ENCODE peak calls at places on chromosomes 7 and 10, in seven cellular contexts. E is cardiac muscle cell, T is HFF-Myc, X is bronchial epithelial cell, A is lung, N is fibroblast of lung, H is RWPE1. J is an unnamed sample.

GRCh38 chr7:152076324-152076821 is 50.9 kb downstream of the GALNT11 start:
- DNase-seq in E (peak), T (no peak), X (peak), A (no peak), N (peak), H (peak), J (no peak)

GRCh38 chr10:25682203-25682950 is 251.7 kb upstream of the MYO3A start:
- DNase-seq in E (peak), T (no peak), X (peak), A (no peak), N (peak), H (peak), J (no peak)

GRCh38 chr7:155363852-155364600 is 66.3 kb downstream of the INSIG1 start:
- DNase-seq in E (no peak), T (no peak), X (no peak), A (no peak), N (no peak), H (no peak), J (no peak)

GRCh38 chr7:100503350-100503735 is 19.6 kb downstream of the NYAP1 start:
- DNase-seq in E (no peak), T (no peak), X (peak), A (no peak), N (peak), H (peak), J (peak)

GRCh38 chr10:11678074-11678793 is 63.9 kb upstream of the ECHDC3 start:
- DNase-seq in E (no peak), T (no peak), X (peak), A (no peak), N (peak), H (no peak), J (peak)

GRCh38 chr7:107234436-107234835 is 65.6 kb downstream of the HBP1 start:
- DNase-seq in E (no peak), T (no peak), X (peak), A (no peak), N (no peak), H (no peak), J (no peak)

GRCh38 chr10:10792681-10793080 is 225.0 kb upstream of the CELF2 start:
- DNase-seq in E (peak), T (peak), X (peak), A (no peak), N (peak), H (peak), J (peak)

GRCh38 chr10:113104071-113104470 is 154.0 kb downstream of the TCF7L2 start:
- DNase-seq in E (no peak), T (no peak), X (no peak), A (no peak), N (no peak), H (no peak), J (peak)

GRCh38 chr7:155918720-155919399 is 106.6 kb upstream of the SHH start:
- DNase-seq in E (no peak), T (no peak), X (peak), A (peak), N (peak), H (peak), J (peak)

GRCh38 chr10:64142395-64142794 is 621.2 kb downstream of the REEP3 start:
- DNase-seq in E (no peak), T (no peak), X (no peak), A (no peak), N (no peak), H (no peak), J (no peak)

GRCh38 chr10:100481462-100482081 is 18.8 kb downstream of the WNT8B start:
- DNase-seq in E (peak), T (peak), X (peak), A (peak), N (peak), H (peak), J (peak)

GRCh38 chr10:72720814-72721665 is 29.1 kb downstream of the MCU start:
- DNase-seq in E (no peak), T (no peak), X (peak), A (no peak), N (no peak), H (no peak), J (no peak)

GRCh38 chr7:24668922-24669635 is 88.2 kb downstream of the GSDME start:
- DNase-seq in E (peak), T (no peak), X (peak), A (no peak), N (peak), H (peak), J (peak)

GRCh38 chr7:24669971-24670591 is 87.2 kb downstream of the GSDME start:
- DNase-seq in E (no peak), T (no peak), X (no peak), A (no peak), N (no peak), H (no peak), J (no peak)

GRCh38 chr7:24670782-24671181 is 86.5 kb downstream of the GSDME start:
- DNase-seq in E (no peak), T (no peak), X (no peak), A (no peak), N (no peak), H (no peak), J (no peak)

GRCh38 chr7:24660541-24660940 is 87.3 kb downstream of the PALS2 start:
- DNase-seq in E (no peak), T (no peak), X (no peak), A (no peak), N (peak), H (no peak), J (no peak)

DNA sequence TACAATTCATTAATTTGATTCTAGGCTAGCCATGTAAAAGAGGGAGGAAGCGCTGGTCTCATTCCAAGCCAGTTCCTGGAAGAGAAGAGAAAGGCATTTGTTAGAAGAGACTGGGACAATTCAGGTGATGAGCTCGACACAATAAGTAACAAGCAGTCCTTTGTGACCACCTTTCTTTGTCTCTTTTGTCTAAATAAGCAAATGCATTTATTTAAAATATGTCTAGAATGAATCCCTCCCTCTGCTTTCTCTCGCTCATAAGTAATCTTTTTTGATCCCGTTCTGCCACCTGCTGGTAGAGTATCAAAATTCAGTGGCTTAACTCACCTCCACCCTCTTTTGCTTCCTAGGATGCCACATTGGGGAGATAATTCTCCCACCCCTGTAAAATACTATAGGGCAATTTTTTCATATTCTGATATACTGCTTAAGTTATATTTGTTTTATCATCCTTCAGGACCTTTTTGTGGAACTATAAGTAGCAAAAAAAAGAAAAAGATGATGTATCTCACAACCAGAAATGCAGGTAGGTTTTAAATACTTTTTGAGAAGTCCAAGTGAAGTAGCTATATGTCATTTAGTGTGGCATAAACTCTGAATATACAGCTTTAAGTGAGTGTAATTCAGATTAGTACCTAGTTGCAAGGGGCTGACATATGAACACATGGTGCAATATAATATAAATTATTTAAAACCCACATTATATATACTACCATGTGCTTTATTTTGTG is 91.5 kb downstream of the GSDME start:
- DNase-seq in E (peak), T (peak), X (peak), A (no peak), N (peak), H (peak), J (peak)
- TF ChIP-seq CTCF in E (peak), T (peak), X (peak), A (peak), N (peak), H (peak), J (peak)

GRCh38 chr10:47062801-47063200 is 151.6 kb downstream of the PTPN20 start:
- DNase-seq in E (no peak), T (no peak), X (peak), A (no peak), N (peak), H (no peak), J (no peak)

GRCh38 chr10:47059606-47060311 is 148.5 kb downstream of the PTPN20 start:
- DNase-seq in E (no peak), T (no peak), X (no peak), A (no peak), N (no peak), H (no peak), J (no peak)

GRCh38 chr10:47060993-47061500 is 149.8 kb downstream of the PTPN20 start:
- DNase-seq in E (no peak), T (no peak), X (no peak), A (no peak), N (no peak), H (no peak), J (no peak)

GRCh38 chr10:47060356-47060755 is 149.1 kb downstream of the PTPN20 start:
- DNase-seq in E (no peak), T (no peak), X (no peak), A (no peak), N (no peak), H (no peak), J (no peak)

DNA sequence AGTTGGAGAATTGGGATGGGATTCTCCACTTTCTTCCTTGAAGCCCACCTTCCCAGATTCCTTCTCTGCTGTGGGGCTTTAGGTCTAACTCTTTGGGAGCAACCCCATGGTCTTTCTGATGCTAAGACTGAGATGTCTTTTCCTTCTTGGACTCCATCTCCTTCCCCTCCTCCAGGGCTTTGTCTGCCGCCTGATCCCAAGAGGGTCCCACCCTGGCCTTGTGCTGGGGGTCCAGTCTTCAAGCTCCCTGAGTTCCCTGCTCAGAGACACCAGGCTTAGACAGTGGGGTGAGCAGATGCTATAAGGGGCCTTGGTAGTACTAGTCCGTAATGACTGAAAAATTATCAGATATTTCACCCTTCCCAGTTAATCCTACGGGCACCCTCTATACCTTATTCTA is 150.5 kb downstream of the PTPN20 start:
- DNase-seq in E (no peak), T (no peak), X (no peak), A (no peak), N (no peak), H (no peak), J (no peak)
- TF ChIP-seq CTCF in E (no peak), T (no peak), X (no peak), A (no peak), N (no peak), H (no peak), J (no peak)

GRCh38 chr10:28940158-28940888 is 263.0 kb downstream of the BAMBI start:
- DNase-seq in E (no peak), T (no peak), X (no peak), A (no peak), N (no peak), H (no peak), J (no peak)

GRCh38 chr10:28938745-28939144 is 261.4 kb downstream of the BAMBI start:
- DNase-seq in E (no peak), T (no peak), X (no peak), A (no peak), N (no peak), H (no peak), J (no peak)

GRCh38 chr10:28942012-28942411 is 264.7 kb downstream of the BAMBI start:
- DNase-seq in E (no peak), T (no peak), X (no peak), A (no peak), N (no peak), H (no peak), J (no peak)

GRCh38 chr10:28937959-28938358 is 260.6 kb downstream of the BAMBI start:
- DNase-seq in E (no peak), T (no peak), X (no peak), A (no peak), N (no peak), H (no peak), J (no peak)

GRCh38 chr10:28939352-28940157 is 262.2 kb downstream of the BAMBI start:
- DNase-seq in E (peak), T (no peak), X (peak), A (peak), N (peak), H (no peak), J (no peak)
- TF ChIP-seq CTCF in E (peak), T (peak), X (peak), A (no peak), N (peak), H (no peak), J (peak)

DNA sequence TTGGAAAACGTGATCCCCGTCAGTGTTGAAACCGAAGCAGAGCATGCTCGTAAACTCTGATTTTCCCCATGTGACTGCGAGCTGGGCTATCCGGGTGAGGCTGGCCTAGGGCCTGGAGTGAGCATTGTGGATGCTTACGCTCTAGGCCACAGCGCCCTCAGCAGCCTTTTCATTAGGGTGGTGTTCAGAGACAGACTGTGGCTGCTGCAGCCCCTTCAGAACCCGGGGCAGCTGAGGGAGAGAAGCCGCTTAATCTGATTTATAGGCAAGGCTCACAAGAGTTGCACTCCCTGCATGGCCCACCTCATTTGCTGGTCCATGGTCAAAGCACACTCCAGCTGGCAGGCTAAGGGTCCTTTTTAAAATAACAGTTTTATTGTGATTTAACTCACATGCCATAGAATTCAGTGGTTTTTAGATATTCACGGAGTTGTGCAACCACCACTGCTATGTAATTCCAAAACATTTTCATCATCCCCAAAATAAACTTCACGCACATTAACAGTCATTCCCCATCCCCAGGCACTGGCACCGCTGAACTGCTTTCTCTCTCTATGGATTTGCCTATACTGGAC is 72.5 kb downstream of the SYPL1 start:
- DNase-seq in E (peak), T (no peak), X (no peak), A (no peak), N (peak), H (no peak), J (peak)
- TF ChIP-seq CTCF in E (peak), T (peak), X (no peak), A (no peak), N (peak), H (no peak), J (peak)

GRCh38 chr7:95989301-95989700 is 216.9 kb downstream of the DYNC1I1 start:
- DNase-seq in E (peak), T (no peak), X (peak), A (no peak), N (no peak), H (no peak), J (no peak)

GRCh38 chr7:95996174-95996573 is 223.8 kb downstream of the DYNC1I1 start:
- DNase-seq in E (no peak), T (no peak), X (no peak), A (no peak), N (no peak), H (no peak), J (no peak)

GRCh38 chr7:95996886-95997285 is 224.5 kb downstream of the DYNC1I1 start:
- DNase-seq in E (no peak), T (no peak), X (no peak), A (no peak), N (no peak), H (no peak), J (no peak)

GRCh38 chr7:95997632-95998031 is 225.3 kb downstream of the DYNC1I1 start:
- DNase-seq in E (no peak), T (no peak), X (no peak), A (no peak), N (no peak), H (no peak), J (no peak)

DNA sequence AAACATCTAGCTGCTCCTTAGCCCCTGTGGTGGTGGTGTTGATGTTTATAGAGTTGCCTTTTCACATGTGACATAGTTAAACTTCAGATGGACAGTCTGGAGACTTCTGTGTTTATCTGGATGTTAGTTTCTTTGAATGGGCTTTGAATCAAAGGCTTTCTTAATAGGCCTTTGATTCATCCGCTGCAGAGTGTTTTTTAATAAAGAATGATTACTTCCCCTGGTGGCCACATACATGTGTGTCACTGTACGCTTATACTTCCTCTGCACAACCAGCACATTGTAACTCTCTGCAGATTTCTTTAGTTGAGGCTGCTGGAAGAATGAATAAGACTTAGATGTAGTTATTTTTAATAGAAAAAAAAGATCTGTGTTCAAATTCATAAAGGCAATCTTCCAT is 221.1 kb downstream of the DYNC1I1 start:
- DNase-seq in E (no peak), T (no peak), X (no peak), A (no peak), N (no peak), H (no peak), J (no peak)
- TF ChIP-seq CTCF in E (no peak), T (no peak), X (no peak), A (no peak), N (no peak), H (no peak), J (no peak)

GRCh38 chr7:144830024-144830785 is 5.6 kb downstream of the TPK1 start:
- DNase-seq in E (no peak), T (no peak), X (no peak), A (no peak), N (no peak), H (no peak), J (no peak)

GRCh38 chr7:144835166-144835611 is 664 bp downstream of the TPK1 start:
- DNase-seq in E (no peak), T (no peak), X (peak), A (peak), N (peak), H (no peak), J (no peak)

GRCh38 chr7:144827581-144828139 is 8.2 kb downstream of the TPK1 start:
- DNase-seq in E (peak), T (no peak), X (peak), A (no peak), N (peak), H (no peak), J (no peak)

GRCh38 chr7:144834516-144835165 is 1.2 kb downstream of the TPK1 start:
- DNase-seq in E (no peak), T (no peak), X (no peak), A (peak), N (no peak), H (no peak), J (no peak)

DNA sequence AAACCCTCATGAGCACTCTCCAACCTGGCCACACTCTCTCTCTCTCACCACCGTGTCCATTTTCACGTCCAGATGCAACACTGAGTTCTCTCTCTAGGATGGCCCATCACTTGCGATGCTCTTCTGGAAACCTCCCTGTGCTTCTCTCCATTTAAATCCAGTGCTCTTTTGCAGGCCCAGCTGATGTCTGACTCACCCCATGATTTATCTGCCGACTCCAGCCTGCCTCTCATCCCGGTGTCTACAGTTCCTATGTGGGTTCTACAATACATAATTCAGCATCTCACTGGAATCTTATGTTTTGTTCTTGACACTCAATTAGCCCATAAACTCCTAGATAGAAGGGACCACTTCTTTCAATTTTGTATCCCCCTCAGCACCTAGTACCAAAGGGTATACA is 5.0 kb downstream of the TPK1 start:
- DNase-seq in E (no peak), T (no peak), X (no peak), A (no peak), N (peak), H (no peak), J (no peak)
- TF ChIP-seq CTCF in E (no peak), T (no peak), X (no peak), A (no peak), N (no peak), H (no peak), J (no peak)

DNA sequence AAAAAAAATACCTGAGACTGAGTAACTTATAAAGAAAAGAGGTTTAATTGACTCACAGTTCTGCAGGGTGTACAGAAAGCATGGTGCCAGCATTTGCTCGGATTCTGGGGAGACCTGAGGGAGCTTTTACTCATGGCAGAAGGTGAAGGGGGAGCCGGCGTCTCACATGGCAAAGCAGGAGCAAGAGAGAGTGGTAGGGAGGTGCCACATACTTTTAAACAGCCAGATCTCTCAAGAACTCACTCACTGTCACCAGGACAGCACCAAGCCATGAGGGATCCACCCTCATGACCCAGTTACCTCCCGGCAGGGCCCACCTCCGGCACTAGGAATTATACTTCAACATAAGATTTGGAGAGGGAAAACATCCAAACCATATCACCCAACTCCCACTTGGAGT is 25.8 kb downstream of the MSRB2 start:
- DNase-seq in E (no peak), T (no peak), X (no peak), A (no peak), N (no peak), H (no peak), J (no peak)
- TF ChIP-seq CTCF in E (no peak), T (no peak), X (no peak), A (no peak), N (no peak), H (no peak), J (no peak)